ENCODE peak calls at places on chromosomes 7 and 10, in six cellular contexts. R is CD4-positive, alpha-beta memory T cell; S is colonic mucosa; B is CD8-positive, alpha-beta memory T cell; P is lung; C is iPS DF 6.9. J is an unnamed sample.

GRCh38 chr7:142301923-142302550 is 44.2 kb upstream of the PRSS58 start:
- DNase-seq in C (no peak), P (no peak), S (no peak), R (no peak), B (no peak), J (no peak)

GRCh38 chr10:26890956-26891355 is 30.2 kb upstream of the ABI1 start:
- DNase-seq in B (no peak), R (no peak), C (peak; percentile 58), S (peak; percentile 31), P (peak; percentile 36), J (peak; percentile 21)

GRCh38 chr7:131501422-131501821 is 55.0 kb downstream of the PODXL start:
- DNase-seq in C (no peak), R (peak; percentile 69), P (no peak), B (no peak), S (no peak), J (peak; percentile 81)

GRCh38 chr7:128099204-128099671 is 68.0 kb upstream of the LRRC4 start:
- DNase-seq in P (no peak), B (no peak), S (no peak), R (no peak), C (no peak), J (no peak)

GRCh38 chr7:155349601-155350331 is 52.1 kb downstream of the INSIG1 start:
- DNase-seq in B (no peak), R (no peak), P (no peak), C (no peak), S (no peak), J (no peak)

GRCh38 chr10:130756651-130757050 is 554.9 kb downstream of the TCERG1L start:
- DNase-seq in S (no peak), B (no peak), R (no peak), P (no peak), C (no peak), J (no peak)

GRCh38 chr10:75770634-75771081 is 339.2 kb downstream of the LRMDA start:
- DNase-seq in P (no peak), B (no peak), R (no peak), C (no peak), S (no peak), J (no peak)

GRCh38 chr7:45973725-45974532 is 52.9 kb upstream of the IGFBP3 start:
- DNase-seq in B (no peak), P (no peak), R (no peak), C (no peak), S (peak; percentile 9), J (no peak)

GRCh38 chr10:87817291-87817872 is 644 bp downstream of the ATAD1 start:
- DNase-seq in C (no peak), B (peak; percentile 15), R (no peak), S (no peak), P (no peak), J (no peak)

GRCh38 chr7:74057216-74057925 is 26.2 kb upstream of the LIMK1 start:
- DNase-seq in B (no peak), R (no peak), S (no peak), P (no peak), C (no peak), J (no peak)
- H3K27ac ChIP-seq in B (no peak overlapping the region), R (no peak overlapping the region), S (no peak overlapping the region), P (no peak overlapping the region), C (no peak overlapping the region), J (no peak overlapping the region)

DNA sequence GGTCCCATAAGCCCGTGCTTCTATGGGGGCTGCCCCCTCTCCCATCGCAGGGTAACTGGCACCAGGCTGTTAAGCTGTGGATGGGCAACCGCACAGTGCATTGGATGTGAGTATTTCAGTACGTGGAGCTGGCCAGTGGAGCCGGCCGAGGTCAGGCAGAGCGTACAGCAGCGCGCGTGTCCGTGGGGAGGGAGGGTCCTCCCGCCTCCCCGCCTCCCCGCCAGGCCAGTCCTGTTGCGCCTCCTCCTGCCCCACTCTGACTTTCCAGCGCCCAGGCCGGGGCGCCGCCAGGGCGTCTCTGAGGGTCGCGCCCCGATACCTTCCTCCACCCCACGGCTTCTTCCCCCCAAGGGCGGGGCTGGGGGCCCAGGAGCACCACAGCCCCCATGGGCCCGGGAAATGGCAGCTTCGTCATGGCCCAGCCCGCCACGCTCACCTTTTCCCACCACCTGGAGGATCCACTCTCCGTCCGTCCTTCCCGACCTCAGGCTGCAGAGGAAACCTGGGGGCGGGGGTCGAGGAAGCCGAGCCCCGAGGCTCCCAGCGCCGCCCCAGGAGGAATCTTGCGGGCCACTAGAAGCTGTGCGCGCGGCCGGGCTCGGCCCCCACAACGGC is 924 bp upstream of the PFKP start:
- DNase-seq in R (no peak), P (no peak), B (no peak), S (no peak), C (no peak), J (no peak)
- H3K27ac ChIP-seq in R (no peak overlapping the region), P (peak overlapping the region; percentile 91), B (no peak overlapping the region), S (no peak overlapping the region), C (no peak overlapping the region), J (no peak overlapping the region)

DNA sequence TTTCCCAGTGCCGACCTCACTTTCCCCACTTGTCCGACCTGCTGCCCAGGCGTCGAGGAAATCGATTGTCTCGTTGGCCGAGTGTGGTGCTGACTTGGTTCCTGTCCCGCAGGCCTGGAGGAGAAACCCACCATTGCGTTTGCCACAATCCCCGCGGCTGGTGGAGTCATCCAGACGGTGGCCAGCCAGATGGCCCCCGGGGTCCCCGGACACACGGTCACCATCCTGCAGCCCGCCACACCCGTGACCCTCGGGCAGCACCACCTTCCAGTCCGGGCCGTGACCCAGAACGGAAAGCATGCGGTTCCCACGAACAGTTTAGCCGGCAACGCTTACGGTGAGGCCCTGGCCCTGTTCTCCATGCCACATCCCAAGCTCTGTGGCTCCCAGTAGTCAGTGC is 14.5 kb upstream of the AP5Z1 start:
- DNase-seq in S (no peak), C (no peak), B (no peak), R (no peak), P (no peak), J (no peak)
- H3K27ac ChIP-seq in S (no peak overlapping the region), C (no peak overlapping the region), B (no peak overlapping the region), R (no peak overlapping the region), P (no peak overlapping the region), J (no peak overlapping the region)

GRCh38 chr10:93469454-93469853 is 12.7 kb downstream of the MYOF start:
- DNase-seq in R (no peak), P (no peak), C (no peak), S (no peak), B (no peak), J (no peak)
- H3K27ac ChIP-seq in R (no peak overlapping the region), P (no peak overlapping the region), C (no peak overlapping the region), S (peak overlapping the region; percentile 68), B (no peak overlapping the region), J (no peak overlapping the region)

GRCh38 chr10:102782698-102783540 is 39.2 kb downstream of the WBP1L start:
- DNase-seq in B (no peak), R (no peak), C (no peak), P (peak; percentile 71), S (peak; percentile 28), J (no peak)
- H3K27ac ChIP-seq in B (no peak overlapping the region), R (no peak overlapping the region), C (no peak overlapping the region), P (peak overlapping the region; percentile 92), S (peak overlapping the region; percentile 68), J (no peak overlapping the region)

GRCh38 chr7:73717025-73717807 is 2.3 kb downstream of the STX1A start:
- DNase-seq in S (no peak), C (no peak), R (no peak), B (no peak), P (no peak), J (no peak)

GRCh38 chr7:73718438-73718881 is 1.0 kb downstream of the STX1A start:
- DNase-seq in B (no peak), S (no peak), R (peak; percentile 66), P (no peak), C (no peak), J (no peak)

GRCh38 chr7:73717991-73718405 is 1.5 kb downstream of the STX1A start:
- DNase-seq in B (peak; percentile 65), C (no peak), P (no peak), R (peak; percentile 90), S (no peak), J (peak; percentile 68)

GRCh38 chr7:73716318-73716890 is 3.1 kb downstream of the STX1A start:
- DNase-seq in S (no peak), B (no peak), C (no peak), P (no peak), R (no peak), J (no peak)

DNA sequence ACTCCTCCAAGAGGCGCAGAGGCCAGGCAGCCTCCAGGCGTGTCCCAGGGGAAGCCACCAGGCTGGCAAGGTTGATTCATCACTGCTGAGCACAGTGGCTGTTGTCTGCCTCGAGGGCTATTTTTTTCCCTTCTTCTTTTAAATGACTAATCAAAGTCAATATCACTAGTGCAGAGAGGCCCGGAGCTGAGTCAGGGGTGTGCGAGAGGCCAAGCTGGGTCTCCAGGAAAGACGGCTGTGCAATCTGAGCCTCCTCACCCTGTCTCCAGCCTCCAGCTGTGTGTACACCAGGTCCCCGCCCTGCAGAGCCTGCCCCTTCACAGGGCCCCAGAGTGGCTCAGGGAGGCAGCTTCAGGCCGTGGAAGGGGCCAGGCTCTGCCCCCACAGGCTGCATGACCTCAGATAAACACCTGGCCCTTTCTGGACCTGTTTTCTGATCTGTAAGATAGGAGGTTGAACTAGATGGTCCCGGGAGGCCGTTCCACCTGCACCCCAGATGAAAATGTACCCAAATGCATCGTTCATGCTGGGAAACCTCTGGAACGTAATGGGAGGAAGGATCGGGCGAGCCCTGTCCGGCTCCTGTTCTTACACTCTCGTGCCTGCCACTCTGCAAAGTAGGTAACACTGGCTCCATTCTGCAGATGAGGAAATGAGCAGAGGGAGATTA is 3.7 kb downstream of the STX1A start:
- DNase-seq in C (no peak), B (no peak), P (no peak), R (no peak), S (no peak), J (no peak)
- H3K27ac ChIP-seq in C (no peak overlapping the region), B (peak overlapping the region; percentile 16), P (no peak overlapping the region), R (no peak overlapping the region), S (no peak overlapping the region), J (no peak overlapping the region)

DNA sequence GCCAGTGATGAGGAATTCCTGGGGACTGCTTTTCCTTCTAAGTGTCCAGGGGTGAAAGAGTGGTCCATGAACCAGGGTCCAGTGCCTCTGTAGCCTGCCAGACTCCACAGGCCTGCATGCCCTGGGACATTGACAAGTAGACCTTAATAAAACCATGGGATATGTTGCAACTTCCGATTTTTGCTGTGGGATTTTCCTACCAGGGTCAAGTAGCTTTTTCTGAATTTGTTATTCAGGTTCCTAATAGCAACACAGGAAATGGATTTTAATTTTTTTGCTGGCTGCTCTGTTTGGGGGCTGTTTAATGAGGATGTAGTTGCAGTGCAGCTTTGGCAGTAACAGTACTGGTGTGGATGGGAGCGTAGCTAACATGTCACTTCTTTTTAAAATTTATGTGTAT is 42.1 kb downstream of the WBP1L start:
- DNase-seq in C (no peak), R (no peak), S (no peak), P (no peak), B (no peak), J (no peak)
- H3K27ac ChIP-seq in C (no peak overlapping the region), R (no peak overlapping the region), S (peak overlapping the region; percentile 36), P (peak overlapping the region; percentile 42), B (no peak overlapping the region), J (no peak overlapping the region)

GRCh38 chr10:30784521-30784895 is 155.0 kb upstream of the LYZL2 start:
- DNase-seq in R (no peak), S (no peak), P (no peak), C (no peak), B (no peak), J (no peak)
- H3K27ac ChIP-seq in R (no peak overlapping the region), S (peak overlapping the region; percentile 81), P (peak overlapping the region; percentile 94), C (no peak overlapping the region), B (peak overlapping the region; percentile 40), J (peak overlapping the region; percentile 15)

J was measured in CD4-positive, CD25-positive, alpha-beta regulatory T cell.